ENCODE peak calls at places on chromosomes 13 and 19, in five cellular contexts. One of them, this sample, is unnamed.

GRCh38 chr13:114067886-114068722 is 64.3 kb downstream of the RASA3 start:
- DNase-seq in GM04504: no peak
- DNase-seq in foreskin keratinocyte: no peak
- DNase-seq in effector CD4-positive, alpha-beta T cell: peak
- DNase-seq in CD8-positive, alpha-beta T cell: peak
- DNase-seq in this sample: no peak

GRCh38 chr19:35733180-35734125 is 8.8 kb downstream of the IGFLR1 start:
- DNase-seq in GM04504: no peak
- DNase-seq in foreskin keratinocyte: no peak
- DNase-seq in effector CD4-positive, alpha-beta T cell: no peak
- DNase-seq in CD8-positive, alpha-beta T cell: no peak
- DNase-seq in this sample: no peak

GRCh38 chr13:45775401-45775963 is 73.4 kb downstream of the CBY2 start:
- DNase-seq in GM04504: no peak
- DNase-seq in foreskin keratinocyte: no peak
- DNase-seq in effector CD4-positive, alpha-beta T cell: no peak
- DNase-seq in CD8-positive, alpha-beta T cell: no peak
- DNase-seq in this sample: no peak

GRCh38 chr13:74770361-74770760 is 636.2 kb upstream of the KLF12 start:
- DNase-seq in GM04504: peak
- DNase-seq in foreskin keratinocyte: peak
- DNase-seq in effector CD4-positive, alpha-beta T cell: no peak
- DNase-seq in CD8-positive, alpha-beta T cell: no peak
- DNase-seq in this sample: peak

GRCh38 chr19:2627319-2627829 is 75.1 kb downstream of the GNG7 start:
- DNase-seq in GM04504: peak
- DNase-seq in foreskin keratinocyte: peak
- DNase-seq in effector CD4-positive, alpha-beta T cell: no peak
- DNase-seq in CD8-positive, alpha-beta T cell: no peak
- DNase-seq in this sample: peak

GRCh38 chr19:38135150-38135998 is 88.6 kb downstream of the DPF1 start:
- DNase-seq in GM04504: no peak
- DNase-seq in foreskin keratinocyte: peak
- DNase-seq in effector CD4-positive, alpha-beta T cell: no peak
- DNase-seq in CD8-positive, alpha-beta T cell: no peak
- DNase-seq in this sample: peak

GRCh38 chr19:6800991-6801396 is 28.5 kb downstream of the VAV1 start:
- DNase-seq in GM04504: peak
- DNase-seq in foreskin keratinocyte: peak
- DNase-seq in effector CD4-positive, alpha-beta T cell: no peak
- DNase-seq in CD8-positive, alpha-beta T cell: no peak
- DNase-seq in this sample: peak

GRCh38 chr13:95352486-95352885 is 51.2 kb upstream of the ABCC4 start:
- DNase-seq in GM04504: no peak
- DNase-seq in foreskin keratinocyte: no peak
- DNase-seq in effector CD4-positive, alpha-beta T cell: no peak
- DNase-seq in CD8-positive, alpha-beta T cell: no peak
- DNase-seq in this sample: no peak

GRCh38 chr19:55491546-55492360 is 3.5 kb downstream of the SSC5D start:
- DNase-seq in GM04504: no peak
- DNase-seq in foreskin keratinocyte: no peak
- DNase-seq in effector CD4-positive, alpha-beta T cell: no peak
- DNase-seq in CD8-positive, alpha-beta T cell: no peak
- DNase-seq in this sample: no peak

GRCh38 chr13:51420681-51421476 is 32.0 kb downstream of the INTS6 start:
- DNase-seq in GM04504: no peak
- DNase-seq in foreskin keratinocyte: no peak
- DNase-seq in effector CD4-positive, alpha-beta T cell: no peak
- DNase-seq in CD8-positive, alpha-beta T cell: no peak
- DNase-seq in this sample: no peak

GRCh38 chr19:40337107-40337506 is 11.1 kb downstream of the C19orf47 start:
- DNase-seq in GM04504: no peak
- DNase-seq in foreskin keratinocyte: no peak
- DNase-seq in effector CD4-positive, alpha-beta T cell: no peak
- DNase-seq in CD8-positive, alpha-beta T cell: no peak
- DNase-seq in this sample: no peak

GRCh38 chr13:45681101-45681500 is 21.0 kb upstream of the CBY2 start:
- DNase-seq in GM04504: peak
- DNase-seq in foreskin keratinocyte: no peak
- DNase-seq in effector CD4-positive, alpha-beta T cell: no peak
- DNase-seq in CD8-positive, alpha-beta T cell: no peak
- DNase-seq in this sample: no peak

GRCh38 chr13:112450118-112450517 is 74.0 kb downstream of the SPACA7 start:
- DNase-seq in GM04504: no peak
- DNase-seq in foreskin keratinocyte: no peak
- DNase-seq in effector CD4-positive, alpha-beta T cell: no peak
- DNase-seq in CD8-positive, alpha-beta T cell: no peak
- DNase-seq in this sample: no peak